ENCODE peak calls at places on chromosomes 4 and X, in five cellular contexts. G is K562, V is HepG2, C is H1, F is GM12878. R is an unnamed sample.

GRCh38 chr4:159435561-159436023 is 332.7 kb downstream of the RAPGEF2 start:
- DNase-seq in G (no peak), V (peak; percentile 18), C (no peak), F (peak; percentile 12), R (no peak)

GRCh38 chrX:49901068-49901467 is 21.3 kb upstream of the CLCN5 start:
- DNase-seq in G (no peak), V (no peak), C (no peak), F (no peak), R (no peak)

GRCh38 chr4:150960079-150960478 is 55.0 kb downstream of the LRBA start:
- DNase-seq in G (peak; percentile 48), V (peak; percentile 35), C (no peak), F (no peak), R (no peak)

GRCh38 chrX:54482839-54483593 is 13.0 kb downstream of the FGD1 start:
- DNase-seq in G (no peak), V (no peak), C (no peak), F (no peak), R (no peak)

GRCh38 chrX:70139736-70140135 is 6.5 kb downstream of the IGBP1 start:
- DNase-seq in G (no peak), V (no peak), C (no peak), F (no peak), R (no peak)

GRCh38 chr4:54100607-54101189 is 735 bp downstream of the GSX2 start:
- DNase-seq in G (no peak), V (no peak), C (no peak), F (no peak), R (no peak)

GRCh38 chr4:35934370-35934981 is 309.8 kb downstream of the ARAP2 start:
- DNase-seq in G (no peak), V (peak; percentile 7), C (no peak), F (peak; percentile 21), R (peak; percentile 12)

GRCh38 chrX:115562492-115562872 is 1.5 kb downstream of the PLS3 start:
- DNase-seq in G (no peak), V (peak; percentile 13), C (no peak), F (no peak), R (no peak)

GRCh38 chr4:144709793-144710525 is 64.0 kb downstream of the HHIP start:
- DNase-seq in G (no peak), V (no peak), C (no peak), F (no peak), R (peak; percentile 81)

GRCh38 chr4:16860506-16860905 is 37.9 kb downstream of the LDB2 start:
- DNase-seq in G (no peak), V (no peak), C (no peak), F (no peak), R (no peak)

GRCh38 chr4:38382492-38382891 is 281.5 kb upstream of the KLF3 start:
- DNase-seq in G (no peak), V (no peak), C (no peak), F (no peak), R (no peak)

GRCh38 chrX:109843963-109844751 is 111.1 kb upstream of the ACSL4 start:
- DNase-seq in G (no peak), V (no peak), C (no peak), F (no peak), R (no peak)

GRCh38 chrX:110786486-110786885 is 9.1 kb downstream of the CHRDL1 start:
- DNase-seq in G (no peak), V (no peak), C (no peak), F (no peak), R (no peak)

GRCh38 chr4:123939621-123940020 is 543.0 kb downstream of the SPRY1 start:
- DNase-seq in G (no peak), V (no peak), C (no peak), F (no peak), R (peak; percentile 13)

GRCh38 chr4:85734446-85734845 is 259.5 kb downstream of the ARHGAP24 start:
- DNase-seq in G (no peak), V (no peak), C (no peak), F (no peak), R (peak; percentile 74)

GRCh38 chr4:122710434-122711308 is 21.8 kb upstream of the BBS12 start:
- DNase-seq in G (no peak), V (no peak), C (no peak), F (no peak), R (no peak)

GRCh38 chrX:24876782-24877315 is 138.9 kb downstream of the ARX start:
- DNase-seq in G (no peak), V (no peak), C (no peak), F (no peak), R (no peak)

GRCh38 chr4:4755306-4755705 is 104.2 kb upstream of the MSX1 start:
- DNase-seq in G (no peak), V (no peak), C (no peak), F (no peak), R (no peak)

GRCh38 chr4:145819246-145820181 is 119.1 kb downstream of the ZNF827 start:
- DNase-seq in G (no peak), V (no peak), C (no peak), F (no peak), R (no peak)

GRCh38 chr4:174061026-174061425 is 222.4 kb downstream of the FBXO8 start:
- DNase-seq in G (no peak), V (no peak), C (no peak), F (no peak), R (no peak)
- TF ChIP-seq YY1 in G (no peak), V (no peak), C (no peak), F (no peak), R (no peak)

GRCh38 chr4:127759893-127760292 is 22.2 kb upstream of the HSPA4L start:
- DNase-seq in G (no peak), V (peak; percentile 7), C (no peak), F (no peak), R (no peak)
- H3K27ac ChIP-seq in G (no peak overlapping the region), V (no peak overlapping the region), C (no peak overlapping the region), F (no peak overlapping the region), R (no peak overlapping the region)

DNA sequence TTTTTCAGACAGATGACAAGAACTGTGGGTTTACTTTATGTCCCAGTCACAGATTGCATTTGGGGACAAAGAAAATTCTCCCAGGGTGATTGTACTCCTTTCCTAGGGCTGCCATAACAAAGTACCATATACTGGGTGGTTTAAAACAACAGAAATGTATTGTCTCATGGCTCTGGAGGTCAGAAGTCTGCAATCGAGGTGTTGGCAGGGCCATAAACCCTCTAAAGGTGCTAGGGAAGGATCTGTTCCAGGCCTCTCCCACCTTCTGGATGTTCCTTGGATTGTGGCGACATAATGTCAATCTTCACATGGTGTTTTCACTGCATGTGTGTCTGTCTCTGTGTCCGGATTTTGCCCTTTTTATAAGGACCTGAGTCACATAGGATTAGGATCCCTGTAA is 12.3 kb downstream of the GEMIN8 start:
- DNase-seq in G (no peak), V (no peak), C (no peak), F (no peak), R (no peak)
- TF ChIP-seq ATF3 in G (no peak), V (no peak), C (no peak), F (no peak), R (no peak)

GRCh38 chr4:104906274-104906673 is 240.4 kb upstream of the TET2 start:
- DNase-seq in G (no peak), V (no peak), C (no peak), F (no peak), R (no peak)

GRCh38 chr4:104905546-104905945 is 241.1 kb upstream of the TET2 start:
- DNase-seq in G (no peak), V (no peak), C (no peak), F (no peak), R (no peak)

GRCh38 chr4:104909376-104909775 is 237.3 kb upstream of the TET2 start:
- DNase-seq in G (no peak), V (no peak), C (no peak), F (no peak), R (no peak)

GRCh38 chr4:104907991-104908390 is 238.7 kb upstream of the TET2 start:
- DNase-seq in G (no peak), V (no peak), C (no peak), F (no peak), R (no peak)

GRCh38 chr4:104907074-104907649 is 239.5 kb upstream of the TET2 start:
- DNase-seq in G (no peak), V (no peak), C (no peak), F (no peak), R (no peak)
- TF ChIP-seq YY1 in G (no peak), V (no peak), C (no peak), F (no peak), R (no peak)

GRCh38 chr4:186823989-186824388 is 100.3 kb upstream of the FAT1 start:
- DNase-seq in G (peak; percentile 30), V (peak; percentile 25), C (no peak), F (no peak), R (no peak)
- H3K27ac ChIP-seq in G (peak overlapping the region; percentile 44), V (no peak overlapping the region), C (no peak overlapping the region), F (no peak overlapping the region), R (peak overlapping the region; percentile 81)

GRCh38 chrX:46165411-46165810 is 379.8 kb downstream of the ZNF674 start:
- DNase-seq in G (no peak), V (no peak), C (no peak), F (no peak), R (no peak)
- TF ChIP-seq ATF3 in G (no peak), V (no peak), C (no peak), F (no peak), R (no peak)

GRCh38 chr4:3276961-3277360 is 15.9 kb upstream of the RGS12 start:
- DNase-seq in G (no peak), V (no peak), C (no peak), F (no peak), R (no peak)
- TF ChIP-seq YY1 in G (no peak), V (no peak), C (no peak), F (no peak), R (no peak)

GRCh38 chr4:186623546-186623945 is 68.2 kb upstream of the MTNR1A start:
- DNase-seq in G (no peak), V (no peak), C (no peak), F (no peak), R (no peak)
- H3K27ac ChIP-seq in G (no peak overlapping the region), V (no peak overlapping the region), C (no peak overlapping the region), F (no peak overlapping the region), R (no peak overlapping the region)

GRCh38 chr4:33996075-33996718 is 2248.1 kb downstream of the ARAP2 start:
- DNase-seq in G (no peak), V (no peak), C (no peak), F (no peak), R (no peak)
- TF ChIP-seq ATF3 in G (no peak), V (no peak), C (no peak), F (no peak), R (no peak)

DNA sequence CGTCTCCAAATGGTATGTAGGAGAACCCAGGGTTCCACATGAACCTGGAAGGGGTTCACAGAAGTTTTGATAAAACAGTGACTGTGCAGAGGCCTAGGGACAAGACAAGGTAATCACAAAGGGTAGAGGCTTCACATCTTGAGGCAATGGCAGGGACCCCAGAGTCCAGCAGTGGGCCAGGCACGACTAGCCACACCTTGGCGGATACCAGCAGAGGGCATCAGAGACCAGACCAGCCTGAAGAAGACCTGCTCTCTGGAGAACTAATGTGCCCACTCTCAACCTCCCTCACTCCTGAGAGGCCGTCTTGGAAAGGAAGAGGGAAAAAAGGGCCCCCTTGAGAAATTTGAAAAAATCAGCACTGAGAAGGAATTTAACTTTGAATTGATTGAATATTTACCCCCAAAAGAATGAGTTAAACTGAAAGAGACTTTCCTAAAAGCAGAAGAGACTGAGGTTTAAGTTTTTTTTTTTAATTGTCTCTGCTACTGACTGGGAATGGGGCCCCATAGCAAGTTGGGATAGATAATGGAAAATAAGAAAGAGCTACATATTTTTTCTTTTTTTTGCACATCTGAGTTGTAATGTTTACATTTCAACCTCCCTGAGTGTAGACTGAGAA is 243.8 kb upstream of the JADE1 start:
- DNase-seq in G (no peak), V (peak; percentile 51), C (peak; percentile 53), F (no peak), R (peak; percentile 46)
- TF ChIP-seq YY1 in G (no peak), V (no peak), C (peak; percentile 62), F (no peak), R (no peak)